ENCODE peak calls at places on chromosomes 16 and 17, in ten cellular contexts. Q, A, C, E, T, M, Z, L, W and I are unnamed samples.

GRCh38 chr17:36525113-36525512 is 9.6 kb downstream of the MYO19 start:
- DNase-seq in T (no peak), Z (no peak), C (no peak), Q (no peak), W (no peak), A (no peak), M (no peak), L (no peak), E (no peak), I (no peak)

GRCh38 chr17:75074532-75074931 is 13.2 kb upstream of the SLC16A5 start:
- DNase-seq in L (no peak), T (no peak), M (no peak), Q (no peak), W (peak), A (no peak), E (no peak), Z (no peak), C (peak), I (no peak)

GRCh38 chr17:79811036-79811887 is 14.4 kb upstream of the CBX8 start:
- DNase-seq in M (peak), L (no peak), A (peak), Z (no peak), T (no peak), C (peak), Q (no peak), W (peak), E (no peak), I (no peak)

GRCh38 chr17:2024572-2025219 is 438 bp downstream of the RTN4RL1 start:
- DNase-seq in M (no peak), A (no peak), W (no peak), Z (no peak), E (peak), Q (no peak), C (peak), L (no peak), T (no peak), I (no peak)

GRCh38 chr16:6484931-6485330 is 847.7 kb upstream of the RBFOX1 start:
- DNase-seq in M (no peak), C (no peak), L (no peak), W (no peak), Z (no peak), Q (no peak), E (no peak), T (no peak), A (no peak), I (no peak)

GRCh38 chr16:22668318-22668717 is 145.6 kb upstream of the HS3ST2 start:
- DNase-seq in W (no peak), Z (no peak), C (no peak), L (no peak), Q (peak), E (no peak), T (no peak), M (no peak), A (no peak), I (no peak)

GRCh38 chr17:77894126-77894956 is 64.2 kb upstream of the TNRC6C start:
- DNase-seq in Q (no peak), M (peak), A (no peak), Z (no peak), L (no peak), T (no peak), E (no peak), C (peak), W (peak), I (no peak)

GRCh38 chr17:78278139-78278741 is 46.8 kb downstream of the TMEM235 start:
- DNase-seq in Q (no peak), Z (no peak), M (peak), L (no peak), E (no peak), C (peak), W (no peak), A (no peak), T (no peak), I (no peak)

GRCh38 chr17:4800462-4801185 is 1.5 kb downstream of the C17orf114 start:
- DNase-seq in L (no peak), C (peak), T (no peak), W (no peak), Z (no peak), Q (no peak), M (no peak), E (no peak), A (no peak), I (no peak)

GRCh38 chr17:4795168-4795567 is 796 bp upstream of the PSMB6 start:
- DNase-seq in T (no peak), Q (no peak), Z (no peak), W (no peak), C (no peak), L (no peak), E (no peak), M (no peak), A (no peak), I (no peak)

GRCh38 chr17:4790705-4791088 is 1.9 kb downstream of the GLTPD2 start:
- DNase-seq in C (no peak), Z (no peak), A (no peak), Q (no peak), M (no peak), L (no peak), T (no peak), W (no peak), E (no peak), I (no peak)

GRCh38 chr17:4802228-4802627 is at the start of gene C17orf114:
- DNase-seq in L (no peak), W (no peak), A (no peak), E (no peak), M (no peak), Z (no peak), T (no peak), C (peak), Q (no peak), I (no peak)

GRCh38 chr17:4796550-4796915 is 569 bp downstream of the PSMB6 start:
- DNase-seq in L (no peak), C (peak), E (no peak), W (no peak), T (no peak), Q (no peak), Z (no peak), A (no peak), M (peak), I (no peak)
- TF ChIP-seq CTCF in L (no peak), C (no peak), E (no peak), W (no peak), T (no peak), Q (no peak), Z (no peak), A (no peak), M (no peak), I (no peak)

GRCh38 chr17:40309031-40309937 is at the start of gene RARA:
- DNase-seq in C (peak), A (peak), M (peak), Z (no peak), L (peak), E (peak), T (peak), Q (peak), W (peak), I (no peak)

GRCh38 chr17:40312131-40312731 is 3.3 kb downstream of the RARA start:
- DNase-seq in W (peak), Z (no peak), L (peak), E (peak), T (no peak), M (no peak), A (no peak), C (no peak), Q (peak), I (no peak)

GRCh38 chr17:40310882-40311391 is 2.0 kb downstream of the RARA start:
- DNase-seq in T (no peak), E (no peak), Z (no peak), W (no peak), M (peak), A (peak), C (no peak), L (peak), Q (peak), I (no peak)

GRCh38 chr17:40311575-40311974 is 2.6 kb downstream of the RARA start:
- DNase-seq in T (peak), C (peak), W (peak), Z (no peak), M (no peak), E (peak), L (peak), Q (no peak), A (peak), I (peak)

DNA sequence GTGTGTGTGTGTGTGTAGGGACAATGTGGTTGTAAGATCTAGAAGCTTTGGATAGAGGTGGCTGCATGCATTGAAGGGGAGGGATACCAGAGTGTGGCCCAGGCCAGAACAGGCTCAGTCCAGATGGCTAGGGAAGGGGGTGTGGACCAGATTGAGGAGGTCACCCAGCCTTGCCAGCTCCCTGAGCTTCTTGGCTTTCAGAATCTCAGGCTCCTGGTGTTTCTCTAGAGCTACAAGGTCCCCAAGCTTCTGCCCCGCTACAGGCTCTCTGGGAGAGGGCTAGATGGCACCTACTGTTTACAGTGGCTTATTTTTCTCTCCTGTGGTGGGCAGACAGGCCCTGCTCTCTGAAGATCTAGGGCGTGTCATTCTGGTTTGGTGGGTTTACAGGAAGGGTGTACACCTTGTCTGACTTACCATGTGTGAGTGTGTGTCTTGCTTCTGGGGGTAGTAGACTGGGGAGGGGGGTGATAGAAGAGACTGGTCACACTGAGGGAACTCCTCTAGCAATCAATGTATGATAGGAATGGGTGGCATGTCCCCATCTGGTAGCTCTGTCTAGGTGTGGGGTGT is 1.0 kb downstream of the RARA start:
- DNase-seq in T (no peak), L (peak), C (peak), W (peak), Q (peak), A (peak), M (no peak), Z (no peak), E (no peak), I (no peak)
- H3K27ac ChIP-seq in T (peak), L (peak), C (no peak), W (peak), Q (peak), A (peak), M (no peak), Z (no peak), E (peak), I (no peak)

DNA sequence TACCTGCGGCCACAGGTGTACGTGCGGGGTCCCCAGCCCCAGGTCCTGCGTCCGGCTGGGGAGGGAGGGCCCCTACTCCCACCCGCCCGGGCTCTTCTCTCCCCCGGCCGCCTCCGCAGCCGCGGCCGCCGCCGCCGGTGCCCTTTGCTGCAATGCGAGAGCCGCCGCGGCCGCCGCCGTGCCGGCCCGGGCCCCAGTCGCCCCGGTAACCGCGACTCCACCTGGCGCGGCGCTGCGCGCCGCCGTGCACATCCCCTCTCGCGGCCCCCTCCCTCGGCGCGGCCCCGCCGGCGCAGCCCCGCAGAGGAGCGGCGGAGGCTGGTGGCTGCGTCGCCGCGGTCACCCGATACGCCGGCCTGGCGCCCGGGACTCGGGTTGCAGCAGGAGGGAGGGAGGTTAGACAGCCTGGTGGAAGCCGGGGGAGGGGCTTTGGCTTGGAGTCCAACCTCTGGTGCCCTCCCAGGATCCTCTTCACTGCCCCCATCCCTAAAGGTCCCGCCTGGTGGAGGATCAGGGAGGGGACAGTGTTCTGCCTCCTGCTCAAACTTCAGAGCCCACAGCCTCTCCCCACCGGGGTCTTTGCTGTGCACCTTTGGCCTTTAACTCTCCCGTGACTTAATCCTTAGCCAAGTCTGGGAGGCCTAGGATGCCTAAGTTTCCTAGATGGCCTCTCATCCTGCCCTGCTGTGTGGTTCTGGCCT is 32.9 kb downstream of the SRCIN1 start:
- DNase-seq in C (peak), M (peak), A (peak), L (no peak), T (peak), E (no peak), Q (no peak), W (peak), Z (no peak), I (no peak)
- TF ChIP-seq CTCF in C (no peak), M (peak), A (no peak), L (no peak), T (no peak), E (no peak), Q (no peak), W (no peak), Z (no peak), I (no peak)

GRCh38 chr17:61645898-61646297 is 54.9 kb upstream of the NACA2 start:
- DNase-seq in C (no peak), T (no peak), E (no peak), Z (no peak), A (no peak), L (no peak), W (no peak), Q (no peak), M (no peak), I (no peak)
- H3K27ac ChIP-seq in C (no peak), T (no peak), E (no peak), Z (no peak), A (no peak), L (no peak), W (no peak), Q (no peak), M (no peak), I (no peak)

GRCh38 chr16:87057951-87058560 is 259.1 kb downstream of the C16orf95 start:
- DNase-seq in Q (peak), T (no peak), C (peak), M (no peak), E (no peak), A (no peak), L (no peak), W (no peak), Z (no peak), I (no peak)

GRCh38 chr16:87058728-87059250 is 258.4 kb downstream of the C16orf95 start:
- DNase-seq in A (no peak), L (no peak), W (no peak), T (no peak), E (no peak), Q (peak), M (no peak), Z (no peak), C (no peak), I (no peak)

GRCh38 chr16:87062569-87063442 is 254.4 kb downstream of the C16orf95 start:
- DNase-seq in W (no peak), C (peak), L (peak), Q (peak), Z (peak), E (no peak), A (peak), M (peak), T (peak), I (no peak)

GRCh38 chr16:87061521-87061920 is 255.7 kb downstream of the C16orf95 start:
- DNase-seq in T (no peak), Z (no peak), E (no peak), W (no peak), A (no peak), C (no peak), M (no peak), L (no peak), Q (no peak), I (no peak)

DNA sequence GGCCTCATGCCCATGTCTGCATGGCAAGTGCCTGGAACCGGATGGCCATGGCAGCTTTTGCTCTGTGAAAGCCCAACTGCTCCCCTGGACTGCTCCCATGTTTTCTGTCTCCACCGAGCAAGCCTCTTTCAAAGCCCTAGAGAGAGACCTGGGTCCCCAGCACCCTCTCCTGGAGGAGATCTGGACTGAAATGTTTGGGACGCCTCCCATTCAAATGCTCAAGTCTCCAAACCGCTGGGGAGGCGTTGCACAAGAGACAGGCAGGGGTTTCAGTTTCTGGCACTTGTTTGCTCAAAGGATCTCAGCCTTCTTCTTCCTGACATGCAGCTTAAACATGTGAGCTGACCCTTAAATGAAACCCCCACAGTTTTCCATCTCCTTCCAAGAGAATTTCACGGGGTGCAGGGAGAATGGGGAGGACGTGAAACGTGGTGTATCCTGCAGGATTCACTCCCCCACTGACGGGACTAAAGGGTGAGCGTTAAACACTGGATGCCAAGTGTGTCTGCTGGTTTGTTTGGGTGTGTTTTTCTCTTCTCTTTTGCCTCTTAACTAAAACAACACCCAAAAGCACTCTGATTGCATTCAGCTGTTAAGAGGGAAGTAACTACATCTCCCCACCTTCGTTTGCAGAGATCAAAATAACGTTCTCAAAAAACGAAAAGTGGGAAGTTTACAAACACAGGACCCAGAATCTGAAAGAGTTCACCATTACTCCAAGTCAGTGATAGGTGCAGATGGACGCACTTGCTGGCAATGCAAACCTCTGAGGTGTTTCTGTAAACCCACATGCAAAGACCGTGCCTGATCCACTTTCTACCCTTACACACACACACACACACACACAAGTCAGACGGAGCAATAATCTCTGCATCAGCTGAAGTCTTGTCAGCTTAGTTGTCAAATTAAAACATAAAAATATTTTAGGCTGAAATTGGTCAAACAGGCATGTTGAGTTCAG is 256.9 kb downstream of the C16orf95 start:
- DNase-seq in Z (no peak), E (no peak), L (peak), W (no peak), C (peak), M (peak), T (no peak), A (no peak), Q (peak), I (no peak)
- TF ChIP-seq CTCF in Z (no peak), E (no peak), L (no peak), W (no peak), C (peak), M (peak), T (no peak), A (no peak), Q (no peak), I (no peak)

GRCh38 chr17:59443106-59443505 is 111.7 kb downstream of the YPEL2 start:
- DNase-seq in L (no peak), Q (no peak), M (no peak), W (no peak), Z (no peak), T (no peak), E (no peak), C (no peak), A (no peak), I (no peak)

GRCh38 chr17:59439711-59440110 is 108.3 kb downstream of the YPEL2 start:
- DNase-seq in E (no peak), M (no peak), Z (no peak), W (no peak), A (no peak), T (no peak), L (no peak), Q (no peak), C (no peak), I (no peak)

GRCh38 chr17:59441459-59442096 is 110.1 kb downstream of the YPEL2 start:
- DNase-seq in E (no peak), L (no peak), A (no peak), M (no peak), C (no peak), W (no peak), Z (no peak), Q (no peak), T (no peak), I (no peak)

GRCh38 chr17:59439261-59439660 is 107.8 kb downstream of the YPEL2 start:
- DNase-seq in W (no peak), Z (no peak), T (no peak), A (no peak), L (no peak), M (no peak), E (no peak), C (no peak), Q (no peak), I (no peak)

DNA sequence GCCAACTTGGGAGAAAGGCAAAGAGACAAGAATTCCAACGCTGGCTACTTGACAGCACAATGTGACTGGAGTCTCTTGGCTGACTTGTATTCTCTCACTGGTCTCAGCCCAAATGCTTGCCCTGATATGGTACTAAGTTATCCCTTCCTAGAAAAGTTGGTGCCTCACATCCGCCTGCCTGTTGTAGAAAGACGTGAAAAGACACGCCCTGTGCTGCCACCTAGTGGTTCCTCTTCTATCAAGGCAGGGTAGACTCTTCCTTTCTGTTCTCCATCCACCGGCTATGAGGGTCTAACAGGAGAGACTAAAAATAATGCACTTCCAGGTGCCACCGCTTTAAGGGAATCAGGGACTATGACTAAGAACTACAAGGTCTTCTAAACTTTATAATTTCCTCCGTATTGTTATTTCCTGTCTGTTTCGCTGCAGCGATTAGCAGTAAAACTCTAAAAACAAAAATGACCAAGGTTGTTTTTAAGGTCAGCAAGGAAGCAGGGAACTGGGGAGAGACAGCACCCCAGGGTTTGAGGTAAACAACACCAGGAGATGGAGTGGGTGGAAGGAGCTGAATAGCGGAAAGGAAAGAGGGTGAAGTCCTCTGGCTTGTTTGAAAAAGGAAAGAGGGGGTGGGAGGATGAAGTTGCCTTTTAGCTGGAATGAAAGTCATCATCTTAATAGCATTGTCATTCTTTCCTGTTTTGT is 109.5 kb downstream of the YPEL2 start:
- DNase-seq in C (peak), T (peak), Z (peak), M (peak), W (no peak), E (peak), Q (peak), A (peak), L (peak), I (peak)
- H3K27ac ChIP-seq in C (no peak), T (peak), Z (no peak), M (no peak), W (no peak), E (no peak), Q (peak), A (no peak), L (peak), I (no peak)

GRCh38 chr16:47604306-47604705 is 143.2 kb downstream of the PHKB start:
- DNase-seq in A (no peak), L (no peak), C (no peak), E (no peak), M (no peak), W (no peak), Z (no peak), Q (no peak), T (no peak), I (no peak)

GRCh38 chr16:47600376-47600775 is 139.2 kb downstream of the PHKB start:
- DNase-seq in L (no peak), T (no peak), E (no peak), M (no peak), A (no peak), Z (no peak), C (no peak), W (no peak), Q (no peak), I (no peak)

GRCh38 chr16:47599512-47599911 is 138.4 kb downstream of the PHKB start:
- DNase-seq in W (no peak), M (no peak), L (no peak), A (no peak), Q (no peak), Z (no peak), E (no peak), T (no peak), C (no peak), I (no peak)
- TF ChIP-seq CTCF in W (no peak), M (no peak), L (no peak), A (no peak), Q (no peak), Z (no peak), E (no peak), T (no peak), C (no peak), I (no peak)